ENCODE peak calls at places on chromosomes 16 and 17, in four cellular contexts. One of them, this sample, is unnamed.
A peak's percentile ranks its signal among the peaks of the same experiment; 100 is the strongest.

GRCh38 chr17:75753193-75753513 is 11.8 kb downstream of the GALK1 start:
- DNase-seq in HCT116: no peak
- DNase-seq in K562: no peak
- DNase-seq in HepG2: no peak
- DNase-seq in this sample: no peak

GRCh38 chr16:77359065-77359502 is 75.8 kb downstream of the ADAMTS18 start:
- DNase-seq in HCT116: no peak
- DNase-seq in K562: no peak
- DNase-seq in HepG2: peak; percentile 96
- DNase-seq in this sample: peak; percentile 58

GRCh38 chr17:47335101-47335936 is 11.6 kb downstream of the EFCAB13 start:
- DNase-seq in HCT116: no peak
- DNase-seq in K562: no peak
- DNase-seq in HepG2: no peak
- DNase-seq in this sample: no peak

GRCh38 chr16:9134739-9135138 is 43.3 kb downstream of the HAPSTR1 start:
- DNase-seq in HCT116: peak; percentile 29
- DNase-seq in K562: peak; percentile 15
- DNase-seq in HepG2: peak; percentile 79
- DNase-seq in this sample: no peak

GRCh38 chr16:62665269-62665668 is 629.0 kb upstream of the CDH8 start:
- DNase-seq in HCT116: no peak
- DNase-seq in K562: no peak
- DNase-seq in HepG2: no peak
- DNase-seq in this sample: no peak

GRCh38 chr17:58081641-58082340 is 1.4 kb upstream of the DYNLL2 start:
- DNase-seq in HCT116: no peak
- DNase-seq in K562: no peak
- DNase-seq in HepG2: no peak
- DNase-seq in this sample: no peak

GRCh38 chr16:28326881-28327610 is 34.7 kb downstream of the SBK1 start:
- DNase-seq in HCT116: peak; percentile 26
- DNase-seq in K562: peak; percentile 74
- DNase-seq in HepG2: peak; percentile 61
- DNase-seq in this sample: no peak

GRCh38 chr17:17109896-17110295 is 67.6 kb downstream of the MPRIP start:
- DNase-seq in HCT116: no peak
- DNase-seq in K562: no peak
- DNase-seq in HepG2: no peak
- DNase-seq in this sample: no peak

GRCh38 chr17:48016112-48016511 is 21.5 kb downstream of the COPZ2 start:
- DNase-seq in HCT116: no peak
- DNase-seq in K562: peak; percentile 39
- DNase-seq in HepG2: no peak
- DNase-seq in this sample: no peak

GRCh38 chr16:18932243-18932997 is 6.2 kb upstream of the SMG1 start:
- DNase-seq in HCT116: no peak
- DNase-seq in K562: no peak
- DNase-seq in HepG2: peak; percentile 46
- DNase-seq in this sample: no peak

GRCh38 chr17:34254651-34255380 is at the start of gene CCL2:
- DNase-seq in HCT116: no peak
- DNase-seq in K562: no peak
- DNase-seq in HepG2: no peak
- DNase-seq in this sample: no peak

GRCh38 chr16:77946834-77947233 is 75.5 kb upstream of the CLEC3A start:
- DNase-seq in HCT116: no peak
- DNase-seq in K562: no peak
- DNase-seq in HepG2: no peak
- DNase-seq in this sample: no peak

GRCh38 chr17:59634632-59635561 is 15.2 kb downstream of the CLTC start:
- DNase-seq in HCT116: no peak
- DNase-seq in K562: no peak
- DNase-seq in HepG2: no peak
- DNase-seq in this sample: no peak

GRCh38 chr16:53822936-53823529 is 119.1 kb downstream of the FTO start:
- DNase-seq in HCT116: no peak
- DNase-seq in K562: no peak
- DNase-seq in HepG2: no peak
- DNase-seq in this sample: no peak

GRCh38 chr16:56866955-56867830 is 2.2 kb downstream of the SLC12A3 start:
- DNase-seq in HCT116: peak; percentile 43
- DNase-seq in K562: peak; percentile 45
- DNase-seq in HepG2: peak; percentile 70
- DNase-seq in this sample: no peak

GRCh38 chr16:50534091-50534490 is 14.1 kb upstream of the NKD1 start:
- DNase-seq in HCT116: no peak
- DNase-seq in K562: no peak
- DNase-seq in HepG2: no peak
- DNase-seq in this sample: no peak

GRCh38 chr16:14119799-14120198 is 48.7 kb downstream of the MRTFB start:
- DNase-seq in HCT116: no peak
- DNase-seq in K562: no peak
- DNase-seq in HepG2: no peak
- DNase-seq in this sample: no peak

GRCh38 chr16:55488306-55488705 is 9.3 kb downstream of the MMP2 start:
- DNase-seq in HCT116: no peak
- DNase-seq in K562: no peak
- DNase-seq in HepG2: no peak
- DNase-seq in this sample: no peak

GRCh38 chr17:44004077-44004760 is at the start of gene NAGS:
- DNase-seq in HCT116: no peak
- DNase-seq in K562: peak; percentile 58
- DNase-seq in HepG2: peak; percentile 67
- DNase-seq in this sample: no peak

GRCh38 chr16:47046726-47047602 is 73.5 kb upstream of the DNAJA2 start:
- DNase-seq in HCT116: no peak
- DNase-seq in K562: no peak
- DNase-seq in HepG2: no peak
- DNase-seq in this sample: no peak

GRCh38 chr16:81616321-81617020 is 162.6 kb upstream of the PLCG2 start:
- DNase-seq in HCT116: no peak
- DNase-seq in K562: no peak
- DNase-seq in HepG2: no peak
- DNase-seq in this sample: no peak

GRCh38 chr16:89122322-89122831 is 28.7 kb downstream of the ACSF3 start:
- DNase-seq in HCT116: no peak
- DNase-seq in K562: no peak
- DNase-seq in HepG2: no peak
- DNase-seq in this sample: no peak

GRCh38 chr16:55048745-55049144 is 118.1 kb downstream of the IRX5 start:
- DNase-seq in HCT116: no peak
- DNase-seq in K562: no peak
- DNase-seq in HepG2: no peak
- DNase-seq in this sample: no peak

GRCh38 chr16:4840984-4841383 is 6.1 kb downstream of the GLYR1 start:
- DNase-seq in HCT116: no peak
- DNase-seq in K562: no peak
- DNase-seq in HepG2: no peak
- DNase-seq in this sample: no peak

GRCh38 chr17:59829217-59830006 is 63.3 kb downstream of the TUBD1 start:
- DNase-seq in HCT116: peak; percentile 100
- DNase-seq in K562: peak; percentile 60
- DNase-seq in HepG2: peak; percentile 97
- DNase-seq in this sample: peak; percentile 97

GRCh38 chr16:64136314-64136713 is 985.5 kb downstream of the CDH11 start:
- DNase-seq in HCT116: no peak
- DNase-seq in K562: no peak
- DNase-seq in HepG2: no peak
- DNase-seq in this sample: no peak

GRCh38 chr17:74123350-74123749 is 80.1 kb upstream of the RPL38 start:
- DNase-seq in HCT116: no peak
- DNase-seq in K562: peak; percentile 15
- DNase-seq in HepG2: no peak
- DNase-seq in this sample: no peak

GRCh38 chr16:20016234-20016633 is 57.5 kb downstream of the GPR139 start:
- DNase-seq in HCT116: no peak
- DNase-seq in K562: no peak
- DNase-seq in HepG2: no peak
- DNase-seq in this sample: no peak

GRCh38 chr17:57130708-57131461 is 45.8 kb downstream of the AKAP1 start:
- DNase-seq in HCT116: peak; percentile 70
- DNase-seq in K562: peak; percentile 90
- DNase-seq in HepG2: peak; percentile 75
- DNase-seq in this sample: peak; percentile 56

GRCh38 chr17:51672058-51672457 is 411.7 kb downstream of the UTP18 start:
- DNase-seq in HCT116: no peak
- DNase-seq in K562: no peak
- DNase-seq in HepG2: no peak
- DNase-seq in this sample: no peak

GRCh38 chr16:23640669-23640958 is 496 bp downstream of the PALB2 start:
- DNase-seq in HCT116: no peak
- DNase-seq in K562: no peak
- DNase-seq in HepG2: no peak
- DNase-seq in this sample: no peak

GRCh38 chr17:82838386-82839063 is 1.3 kb downstream of the ZNF750 start:
- DNase-seq in HCT116: no peak
- DNase-seq in K562: no peak
- DNase-seq in HepG2: peak; percentile 88
- DNase-seq in this sample: no peak

GRCh38 chr16:89557230-89557935 is 3.1 kb upstream of the RPL13 start:
- DNase-seq in HCT116: peak; percentile 77
- DNase-seq in K562: peak; percentile 75
- DNase-seq in HepG2: peak; percentile 90
- DNase-seq in this sample: no peak

GRCh38 chr17:3221850-3222249 is 14.4 kb downstream of the OR1A1 start:
- DNase-seq in HCT116: no peak
- DNase-seq in K562: no peak
- DNase-seq in HepG2: no peak
- DNase-seq in this sample: no peak

GRCh38 chr17:8360751-8361150 is 15.8 kb downstream of the KRABD2 start:
- DNase-seq in HCT116: no peak
- DNase-seq in K562: no peak
- DNase-seq in HepG2: no peak
- DNase-seq in this sample: no peak

GRCh38 chr17:39739020-39739884 is 1.5 kb downstream of the GRB7 start:
- DNase-seq in HCT116: peak; percentile 34
- DNase-seq in K562: peak; percentile 73
- DNase-seq in HepG2: peak; percentile 100
- DNase-seq in this sample: no peak

GRCh38 chr17:67246648-67247415 is 1.8 kb upstream of the HELZ start:
- DNase-seq in HCT116: peak; percentile 91
- DNase-seq in K562: peak; percentile 43
- DNase-seq in HepG2: peak; percentile 97
- DNase-seq in this sample: no peak

GRCh38 chr17:16915752-16916556 is 56.0 kb downstream of the TNFRSF13B start:
- DNase-seq in HCT116: peak; percentile 70
- DNase-seq in K562: peak; percentile 25
- DNase-seq in HepG2: peak; percentile 32
- DNase-seq in this sample: no peak

GRCh38 chr17:77308768-77309726 is 168.3 kb downstream of the SEC14L1 start:
- DNase-seq in HCT116: no peak
- DNase-seq in K562: no peak
- DNase-seq in HepG2: no peak
- DNase-seq in this sample: no peak

GRCh38 chr17:65926599-65926998 is 265.3 kb downstream of the CEP112 start:
- DNase-seq in HCT116: no peak
- DNase-seq in K562: no peak
- DNase-seq in HepG2: no peak
- DNase-seq in this sample: no peak

GRCh38 chr17:65920996-65921395 is 270.9 kb downstream of the CEP112 start:
- DNase-seq in HCT116: no peak
- DNase-seq in K562: no peak
- DNase-seq in HepG2: peak; percentile 20
- DNase-seq in this sample: no peak

GRCh38 chr17:65931246-65932149 is 260.4 kb downstream of the CEP112 start:
- DNase-seq in HCT116: no peak
- DNase-seq in K562: no peak
- DNase-seq in HepG2: no peak
- DNase-seq in this sample: no peak

GRCh38 chr17:65930140-65930715 is 261.7 kb downstream of the CEP112 start:
- DNase-seq in HCT116: no peak
- DNase-seq in K562: no peak
- DNase-seq in HepG2: no peak
- DNase-seq in this sample: no peak

DNA sequence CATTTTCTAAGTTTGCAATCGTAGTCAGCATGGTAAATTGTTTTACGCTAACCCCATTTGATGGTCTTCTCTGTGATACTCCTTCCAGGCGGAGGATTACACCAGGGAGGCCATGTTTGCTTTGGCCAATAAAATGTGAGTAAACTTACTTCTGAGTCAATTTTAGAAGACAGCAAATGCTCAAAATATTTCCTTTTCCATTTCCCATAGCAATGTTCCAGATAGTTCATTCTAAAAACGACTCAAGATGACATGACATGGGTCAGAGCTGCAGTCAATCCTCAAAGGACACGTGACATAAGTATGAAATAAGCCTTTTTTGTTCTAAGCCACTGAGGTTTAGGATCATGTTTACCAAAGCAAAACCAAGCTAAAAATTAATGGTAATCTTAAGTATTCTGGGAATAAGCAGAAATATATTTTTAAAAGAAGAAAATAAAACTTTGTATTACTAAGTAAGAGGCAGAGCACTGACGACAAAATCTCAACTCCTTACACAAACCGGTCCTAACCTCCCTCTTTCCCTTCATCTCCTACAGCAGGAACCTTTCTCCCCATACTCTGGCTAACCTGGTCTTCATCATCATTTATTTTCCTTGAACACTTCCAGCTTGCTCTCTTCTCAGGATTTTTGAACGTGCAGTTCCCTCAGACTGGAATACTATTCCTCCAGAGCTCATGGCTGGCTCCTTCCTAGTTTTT is 266.2 kb downstream of the CEP112 start:
- DNase-seq in HCT116: no peak
- DNase-seq in K562: no peak
- DNase-seq in HepG2: no peak
- DNase-seq in this sample: no peak
- TF ChIP-seq TCF7L2 in HCT116: no peak
- TF ChIP-seq TCF7L2 in K562: no peak
- TF ChIP-seq TCF7L2 in HepG2: no peak
- TF ChIP-seq TCF7L2 in this sample: no peak

DNA sequence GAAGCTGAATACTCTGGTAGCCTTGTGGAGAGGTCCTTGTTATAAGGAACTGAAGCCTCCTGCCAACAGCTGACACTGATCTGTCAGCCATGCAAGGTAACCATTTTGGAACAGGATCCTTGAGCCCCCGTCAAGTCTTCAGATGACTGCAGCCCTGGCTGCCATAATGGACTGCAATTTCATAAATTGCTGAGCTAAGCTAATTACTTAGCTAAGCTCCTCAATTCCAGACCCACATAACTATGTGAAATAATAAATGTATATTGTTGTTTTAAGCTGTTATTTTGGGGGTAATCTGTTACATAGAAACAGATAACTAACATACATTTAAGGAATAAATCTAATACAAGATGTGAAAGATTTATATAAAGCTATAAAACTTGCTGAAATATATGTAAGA is 16.6 kb downstream of the ADAT1 start:
- DNase-seq in HCT116: no peak
- DNase-seq in K562: no peak
- DNase-seq in HepG2: no peak
- DNase-seq in this sample: no peak
- H3K36me3 ChIP-seq in HCT116: peaks cover 44% of the 10 kb centered on the region
- H3K36me3 ChIP-seq in K562: peaks cover 48% of the 10 kb centered on the region
- H3K36me3 ChIP-seq in HepG2: peaks cover 20% of the 10 kb centered on the region
- H3K36me3 ChIP-seq in this sample: peaks cover 8% of the 10 kb centered on the region

GRCh38 chr16:10608687-10609409 is 28.4 kb upstream of the EMP2 start:
- DNase-seq in HCT116: no peak
- DNase-seq in K562: no peak
- DNase-seq in HepG2: no peak
- DNase-seq in this sample: no peak
- TF ChIP-seq TCF7L2 in HCT116: no peak
- TF ChIP-seq TCF7L2 in K562: no peak
- TF ChIP-seq TCF7L2 in HepG2: no peak
- TF ChIP-seq TCF7L2 in this sample: no peak

GRCh38 chr17:5365831-5366230 is 53.6 kb downstream of the NUP88 start:
- DNase-seq in HCT116: no peak
- DNase-seq in K562: no peak
- DNase-seq in HepG2: no peak
- DNase-seq in this sample: no peak
- H3K36me3 ChIP-seq in HCT116: peaks cover 26% of the 10 kb centered on the region
- H3K36me3 ChIP-seq in K562: peaks cover 60% of the 10 kb centered on the region
- H3K36me3 ChIP-seq in HepG2: peaks cover 9% of the 10 kb centered on the region
- H3K36me3 ChIP-seq in this sample: peaks cover 8% of the 10 kb centered on the region